ENCODE peak calls at places on chromosomes 11 and 22, in five cellular contexts. U, L, D, A and N are unnamed samples.

GRCh38 chr11:67301951-67302516 is 1.3 kb upstream of the SSH3 start:
- DNase-seq in L (no peak), D (peak; percentile 75), U (peak; percentile 77), A (peak; percentile 61), N (peak; percentile 76)

GRCh38 chr11:30487200-30487898 is 98.8 kb downstream of the MPPED2 start:
- DNase-seq in A (peak; percentile 2), L (no peak), U (peak; percentile 60), D (no peak), N (peak; percentile 43)

GRCh38 chr22:34502821-34503220 is 563.1 kb upstream of the ISX start:
- DNase-seq in A (no peak), U (no peak), L (no peak), D (no peak), N (no peak)

GRCh38 chr11:69080361-69080973 is 31.7 kb downstream of the TPCN2 start:
- DNase-seq in U (no peak), D (peak; percentile 82), A (peak; percentile 29), L (no peak), N (peak; percentile 46)

GRCh38 chr11:14148653-14149273 is 186.2 kb downstream of the SPON1 start:
- DNase-seq in L (peak; percentile 6), A (peak; percentile 17), U (no peak), D (no peak), N (peak; percentile 39)

GRCh38 chr11:3810951-3811350 is 2.6 kb downstream of the PGAP2 start:
- DNase-seq in U (no peak), A (no peak), L (no peak), D (no peak), N (no peak)

GRCh38 chr11:78469905-78470304 is 52.3 kb upstream of the GAB2 start:
- DNase-seq in D (no peak), L (no peak), A (no peak), U (no peak), N (no peak)

GRCh38 chr11:120425527-120425926 is 86.0 kb upstream of the GRIK4 start:
- DNase-seq in D (no peak), U (no peak), A (no peak), L (no peak), N (no peak)

GRCh38 chr11:133122260-133122659 is 410.0 kb downstream of the OPCML start:
- DNase-seq in A (no peak), L (no peak), D (no peak), U (no peak), N (no peak)

GRCh38 chr22:17945851-17946690 is 78.3 kb downstream of the MICAL3 start:
- DNase-seq in L (no peak), A (no peak), U (no peak), D (no peak), N (no peak)

GRCh38 chr22:49967333-49968241 is 7.0 kb downstream of the PIM3 start:
- DNase-seq in U (peak; percentile 69), L (no peak), A (no peak), D (no peak), N (no peak)

GRCh38 chr11:201936-202335 is 5.3 kb downstream of the BET1L start:
- DNase-seq in U (peak; percentile 32), L (no peak), D (no peak), A (no peak), N (no peak)

GRCh38 chr11:132410383-132410782 is 1040.0 kb downstream of the NTM start:
- DNase-seq in A (no peak), L (no peak), U (no peak), D (no peak), N (no peak)

GRCh38 chr11:57802411-57802810 is 40.8 kb downstream of the CTNND1 start:
- DNase-seq in A (no peak), U (no peak), D (no peak), L (no peak), N (no peak)

GRCh38 chr11:72871089-72871488 is 56.9 kb downstream of the ATG16L2 start:
- DNase-seq in D (no peak), L (no peak), U (no peak), A (no peak), N (peak; percentile 32)

GRCh38 chr11:132718711-132719641 is 813.3 kb downstream of the OPCML start:
- DNase-seq in A (peak; percentile 36), U (no peak), D (no peak), L (peak; percentile 27), N (peak; percentile 37)

GRCh38 chr22:26672060-26672471 is 14.7 kb downstream of the MIAT start:
- DNase-seq in D (no peak), A (no peak), U (no peak), L (no peak), N (no peak)

GRCh38 chr11:45580399-45580798 is 85.0 kb downstream of the CHST1 start:
- DNase-seq in A (peak; percentile 45), U (no peak), D (no peak), L (peak; percentile 20), N (peak; percentile 29)

GRCh38 chr11:72781313-72782080 is 12.3 kb downstream of the STARD10 start:
- DNase-seq in U (no peak), L (no peak), A (no peak), D (peak; percentile 32), N (no peak)

GRCh38 chr22:47621253-47621652 is 858.8 kb downstream of the TBC1D22A start:
- DNase-seq in D (no peak), A (no peak), U (peak; percentile 52), L (no peak), N (no peak)

GRCh38 chr11:102810943-102811528 is 13.1 kb upstream of the MMP1 start:
- DNase-seq in A (peak; percentile 18), D (no peak), U (no peak), L (no peak), N (peak; percentile 27)

GRCh38 chr22:37806409-37807338 is 1.1 kb upstream of the GCAT start:
- DNase-seq in U (no peak), A (no peak), D (peak; percentile 20), L (peak; percentile 47), N (peak; percentile 57)

GRCh38 chr11:93846411-93846810 is 4.0 kb downstream of the VSTM5 start:
- DNase-seq in D (no peak), L (no peak), A (no peak), U (no peak), N (peak; percentile 9)

GRCh38 chr11:63907808-63908530 is 9.0 kb downstream of the RCOR2 start:
- DNase-seq in L (no peak), A (no peak), U (no peak), D (no peak), N (no peak)

GRCh38 chr11:36953986-36954385 is 355.9 kb upstream of the RAG2 start:
- DNase-seq in D (no peak), A (no peak), L (peak; percentile 6), U (no peak), N (peak; percentile 1)

GRCh38 chr11:131808466-131808865 is 438.1 kb downstream of the NTM start:
- DNase-seq in U (no peak), A (no peak), L (no peak), D (no peak), N (no peak)

GRCh38 chr22:20991252-20992055 is 9.4 kb downstream of the LZTR1 start:
- DNase-seq in L (no peak), A (no peak), D (no peak), U (no peak), N (no peak)

GRCh38 chr11:134155946-134156865 is 67.6 kb downstream of the NCAPD3 start:
- DNase-seq in U (no peak), D (no peak), L (no peak), A (no peak), N (no peak)

GRCh38 chr11:61910473-61911123 is 6.8 kb downstream of the RAB3IL1 start:
- DNase-seq in D (no peak), L (no peak), A (no peak), U (no peak), N (no peak)

GRCh38 chr22:29083576-29084566 is 11.0 kb downstream of the KREMEN1 start:
- DNase-seq in D (no peak), L (no peak), U (no peak), A (no peak), N (no peak)

GRCh38 chr11:104487035-104487775 is 323.3 kb upstream of the PDGFD start:
- DNase-seq in D (no peak), L (no peak), A (peak; percentile 40), U (no peak), N (no peak)

GRCh38 chr11:64687641-64688533 is 35.1 kb downstream of the NRXN2 start:
- DNase-seq in D (no peak), U (no peak), A (no peak), L (no peak), N (no peak)

GRCh38 chr22:50247748-50248147 is 2.9 kb upstream of the TUBGCP6 start:
- DNase-seq in D (no peak), L (no peak), U (no peak), A (peak; percentile 75), N (peak; percentile 56)

GRCh38 chr11:44851496-44851895 is 99.2 kb downstream of the TP53I11 start:
- DNase-seq in D (no peak), U (no peak), A (no peak), L (no peak), N (no peak)

GRCh38 chr11:119684361-119685072 is 44.5 kb downstream of the NECTIN1 start:
- DNase-seq in L (no peak), D (peak; percentile 60), A (peak; percentile 64), U (no peak), N (peak; percentile 62)

GRCh38 chr22:45552580-45553332 is 50.1 kb downstream of the FBLN1 start:
- DNase-seq in A (peak; percentile 78), U (no peak), L (no peak), D (no peak), N (peak; percentile 83)
- H3K4me3 ChIP-seq in A (no peak overlapping the region), U (no peak overlapping the region), L (no peak overlapping the region), D (no peak overlapping the region), N (no peak overlapping the region)

GRCh38 chr11:122020902-122021301 is 95.1 kb downstream of the BLID start:
- DNase-seq in U (no peak), L (no peak), D (no peak), A (peak; percentile 32), N (no peak)
- TF ChIP-seq CTCF in U (peak; percentile 15), L (peak; percentile 59), D (peak; percentile 48), A (peak; percentile 72), N (peak; percentile 60)

DNA sequence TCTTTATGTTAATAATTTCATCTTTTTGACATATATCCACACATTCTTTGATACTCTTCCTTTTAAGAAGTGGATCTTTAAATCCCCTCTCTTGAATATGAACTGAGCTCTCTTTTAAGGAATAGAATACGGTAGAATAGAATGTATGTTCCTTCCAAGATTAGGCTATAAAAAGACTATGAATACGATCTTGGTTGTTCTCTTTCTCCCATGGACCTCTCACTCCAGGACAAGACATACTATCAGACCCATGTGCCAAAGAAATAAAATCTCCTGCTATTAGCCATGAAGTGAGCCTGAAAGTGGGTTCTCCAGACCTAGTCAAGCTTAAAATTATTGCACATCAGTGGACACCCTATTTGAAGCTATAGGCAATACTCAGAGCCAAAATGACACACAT is 392.2 kb upstream of the ANO3 start:
- DNase-seq in A (no peak), U (no peak), L (no peak), D (no peak), N (no peak)
- H3K4me3 ChIP-seq in A (no peak overlapping the region), U (no peak overlapping the region), L (no peak overlapping the region), D (no peak overlapping the region), N (no peak overlapping the region)

GRCh38 chr11:20671856-20672546 is 2.6 kb downstream of the NELL1 start:
- DNase-seq in U (no peak), D (no peak), L (no peak), A (no peak), N (peak; percentile 1)
- TF ChIP-seq CTCF in U (no peak), D (no peak), L (peak; percentile 34), A (peak; percentile 29), N (peak; percentile 20)